ENCODE peak calls at places on chromosomes 11 and 22, in seven cellular contexts. One of them, this sample, is unnamed.
A peak's percentile ranks its signal among the peaks of the same experiment; 100 is the strongest.

GRCh38 chr11:10324474-10324873 is 19.6 kb downstream of the ADM start:
- DNase-seq in fibroblast of lung: peak; percentile 79
- DNase-seq in effector CD4-positive, alpha-beta T cell: no peak
- DNase-seq in skeletal muscle cell: no peak
- DNase-seq in keratinocyte: no peak
- DNase-seq in COR-L47: no peak
- DNase-seq in CD4-positive, CD25-positive, alpha-beta regulatory T cell: no peak
- DNase-seq in this sample: no peak

GRCh38 chr11:7826316-7826715 is 29.6 kb upstream of the OR5P2 start:
- DNase-seq in fibroblast of lung: no peak
- DNase-seq in effector CD4-positive, alpha-beta T cell: no peak
- DNase-seq in skeletal muscle cell: no peak
- DNase-seq in keratinocyte: no peak
- DNase-seq in COR-L47: no peak
- DNase-seq in CD4-positive, CD25-positive, alpha-beta regulatory T cell: no peak
- DNase-seq in this sample: no peak

GRCh38 chr11:65047581-65048422 is 6.8 kb downstream of the SAC3D1 start:
- DNase-seq in fibroblast of lung: no peak
- DNase-seq in effector CD4-positive, alpha-beta T cell: no peak
- DNase-seq in skeletal muscle cell: no peak
- DNase-seq in keratinocyte: no peak
- DNase-seq in COR-L47: no peak
- DNase-seq in CD4-positive, CD25-positive, alpha-beta regulatory T cell: peak; percentile 18
- DNase-seq in this sample: no peak

GRCh38 chr22:44807915-44808690 is 55.7 kb downstream of the ARHGAP8 start:
- DNase-seq in fibroblast of lung: no peak
- DNase-seq in effector CD4-positive, alpha-beta T cell: no peak
- DNase-seq in skeletal muscle cell: no peak
- DNase-seq in keratinocyte: no peak
- DNase-seq in COR-L47: no peak
- DNase-seq in CD4-positive, CD25-positive, alpha-beta regulatory T cell: no peak
- DNase-seq in this sample: no peak

GRCh38 chr11:124869331-124869730 is 4.1 kb downstream of the ROBO3 start:
- DNase-seq in fibroblast of lung: no peak
- DNase-seq in effector CD4-positive, alpha-beta T cell: no peak
- DNase-seq in skeletal muscle cell: no peak
- DNase-seq in keratinocyte: no peak
- DNase-seq in COR-L47: no peak
- DNase-seq in CD4-positive, CD25-positive, alpha-beta regulatory T cell: no peak
- DNase-seq in this sample: no peak

GRCh38 chr11:67507242-67507890 is 596 bp downstream of the CDK2AP2 start:
- DNase-seq in fibroblast of lung: no peak
- DNase-seq in effector CD4-positive, alpha-beta T cell: peak; percentile 46
- DNase-seq in skeletal muscle cell: no peak
- DNase-seq in keratinocyte: peak; percentile 86
- DNase-seq in COR-L47: peak; percentile 50
- DNase-seq in CD4-positive, CD25-positive, alpha-beta regulatory T cell: no peak
- DNase-seq in this sample: no peak

GRCh38 chr22:22578702-22579424 is 19.8 kb upstream of the PRAME start:
- DNase-seq in fibroblast of lung: peak; percentile 40
- DNase-seq in effector CD4-positive, alpha-beta T cell: no peak
- DNase-seq in skeletal muscle cell: peak; percentile 36
- DNase-seq in keratinocyte: no peak
- DNase-seq in COR-L47: no peak
- DNase-seq in CD4-positive, CD25-positive, alpha-beta regulatory T cell: no peak
- DNase-seq in this sample: no peak

GRCh38 chr11:19013181-19013857 is 47.2 kb downstream of the MRGPRX2 start:
- DNase-seq in fibroblast of lung: no peak
- DNase-seq in effector CD4-positive, alpha-beta T cell: no peak
- DNase-seq in skeletal muscle cell: no peak
- DNase-seq in keratinocyte: no peak
- DNase-seq in COR-L47: no peak
- DNase-seq in CD4-positive, CD25-positive, alpha-beta regulatory T cell: no peak
- DNase-seq in this sample: no peak

GRCh38 chr11:106344392-106344791 is 266.9 kb downstream of the AASDHPPT start:
- DNase-seq in fibroblast of lung: peak; percentile 85
- DNase-seq in effector CD4-positive, alpha-beta T cell: no peak
- DNase-seq in skeletal muscle cell: peak; percentile 88
- DNase-seq in keratinocyte: no peak
- DNase-seq in COR-L47: no peak
- DNase-seq in CD4-positive, CD25-positive, alpha-beta regulatory T cell: no peak
- DNase-seq in this sample: no peak

GRCh38 chr22:39283312-39284141 is 35.9 kb downstream of the RPL3 start:
- DNase-seq in fibroblast of lung: peak; percentile 76
- DNase-seq in effector CD4-positive, alpha-beta T cell: no peak
- DNase-seq in skeletal muscle cell: no peak
- DNase-seq in keratinocyte: no peak
- DNase-seq in COR-L47: no peak
- DNase-seq in CD4-positive, CD25-positive, alpha-beta regulatory T cell: no peak
- DNase-seq in this sample: no peak

GRCh38 chr11:133070053-133070713 is 462.1 kb downstream of the OPCML start:
- DNase-seq in fibroblast of lung: no peak
- DNase-seq in effector CD4-positive, alpha-beta T cell: no peak
- DNase-seq in skeletal muscle cell: no peak
- DNase-seq in keratinocyte: no peak
- DNase-seq in COR-L47: no peak
- DNase-seq in CD4-positive, CD25-positive, alpha-beta regulatory T cell: no peak
- DNase-seq in this sample: no peak

GRCh38 chr11:61714916-61715315 is 34.7 kb downstream of the DAGLA start:
- DNase-seq in fibroblast of lung: no peak
- DNase-seq in effector CD4-positive, alpha-beta T cell: no peak
- DNase-seq in skeletal muscle cell: no peak
- DNase-seq in keratinocyte: no peak
- DNase-seq in COR-L47: no peak
- DNase-seq in CD4-positive, CD25-positive, alpha-beta regulatory T cell: no peak
- DNase-seq in this sample: no peak

GRCh38 chr11:16352707-16353106 is 3.6 kb downstream of the SOX6 start:
- DNase-seq in fibroblast of lung: no peak
- DNase-seq in effector CD4-positive, alpha-beta T cell: no peak
- DNase-seq in skeletal muscle cell: no peak
- DNase-seq in keratinocyte: no peak
- DNase-seq in COR-L47: peak; percentile 28
- DNase-seq in CD4-positive, CD25-positive, alpha-beta regulatory T cell: no peak
- DNase-seq in this sample: no peak

GRCh38 chr11:65163684-65164083 is 6.3 kb upstream of the SPDYC start:
- DNase-seq in fibroblast of lung: no peak
- DNase-seq in effector CD4-positive, alpha-beta T cell: no peak
- DNase-seq in skeletal muscle cell: no peak
- DNase-seq in keratinocyte: no peak
- DNase-seq in COR-L47: no peak
- DNase-seq in CD4-positive, CD25-positive, alpha-beta regulatory T cell: no peak
- DNase-seq in this sample: no peak

GRCh38 chr11:104484784-104485554 is 321.0 kb upstream of the PDGFD start:
- DNase-seq in fibroblast of lung: no peak
- DNase-seq in effector CD4-positive, alpha-beta T cell: no peak
- DNase-seq in skeletal muscle cell: no peak
- DNase-seq in keratinocyte: no peak
- DNase-seq in COR-L47: no peak
- DNase-seq in CD4-positive, CD25-positive, alpha-beta regulatory T cell: no peak
- DNase-seq in this sample: no peak

GRCh38 chr11:12556155-12556554 is 118.1 kb upstream of the TEAD1 start:
- DNase-seq in fibroblast of lung: peak; percentile 77
- DNase-seq in effector CD4-positive, alpha-beta T cell: no peak
- DNase-seq in skeletal muscle cell: peak; percentile 43
- DNase-seq in keratinocyte: no peak
- DNase-seq in COR-L47: no peak
- DNase-seq in CD4-positive, CD25-positive, alpha-beta regulatory T cell: no peak
- DNase-seq in this sample: no peak

GRCh38 chr11:16876053-16876752 is 137.8 kb downstream of the C11orf58 start:
- DNase-seq in fibroblast of lung: no peak
- DNase-seq in effector CD4-positive, alpha-beta T cell: no peak
- DNase-seq in skeletal muscle cell: no peak
- DNase-seq in keratinocyte: no peak
- DNase-seq in COR-L47: no peak
- DNase-seq in CD4-positive, CD25-positive, alpha-beta regulatory T cell: no peak
- DNase-seq in this sample: no peak

GRCh38 chr11:65382804-65383368 is 440 bp upstream of the SLC25A45 start:
- DNase-seq in fibroblast of lung: no peak
- DNase-seq in effector CD4-positive, alpha-beta T cell: no peak
- DNase-seq in skeletal muscle cell: no peak
- DNase-seq in keratinocyte: no peak
- DNase-seq in COR-L47: peak; percentile 77
- DNase-seq in CD4-positive, CD25-positive, alpha-beta regulatory T cell: no peak
- DNase-seq in this sample: no peak